ENCODE peak calls at places on chromosomes 7 and 10, in nine cellular contexts. X is fibroblast of pulmonary artery, Q is left lung, J is HFF-Myc, R is kidney epithelial cell, Y is right lobe of liver, P is PC-9, D is astrocyte of the spinal cord, Z is cardiac muscle cell. E is an unnamed sample.

GRCh38 chr10:132103116-132103910 is 37.6 kb downstream of the JAKMIP3 start:
- DNase-seq in X (no peak), Q (no peak), J (no peak), R (no peak), Y (no peak), P (no peak), D (no peak), Z (no peak), E (no peak)

GRCh38 chr7:121379930-121380329 is 16.2 kb downstream of the FAM3C start:
- DNase-seq in X (no peak), Q (no peak), J (no peak), R (no peak), Y (no peak), P (no peak), D (no peak), Z (no peak), E (no peak)

GRCh38 chr7:137969828-137970227 is 32.1 kb downstream of the CREB3L2 start:
- DNase-seq in X (no peak), Q (no peak), J (no peak), R (no peak), Y (no peak), P (no peak), D (no peak), Z (no peak), E (peak)

GRCh38 chr10:46555366-46555712 is 1.1 kb downstream of the GPRIN2 start:
- DNase-seq in X (no peak), Q (no peak), J (no peak), R (no peak), Y (no peak), P (peak), D (no peak), Z (no peak), E (no peak)

GRCh38 chr7:64603271-64603670 is 40.4 kb upstream of the ZNF680 start:
- DNase-seq in X (no peak), Q (no peak), J (no peak), R (no peak), Y (no peak), P (no peak), D (no peak), Z (no peak), E (no peak)

GRCh38 chr10:13597909-13598308 is 11.1 kb downstream of the PRPF18 start:
- DNase-seq in X (no peak), Q (no peak), J (no peak), R (no peak), Y (no peak), P (no peak), D (no peak), Z (no peak), E (no peak)

GRCh38 chr10:23976285-23976684 is 232.7 kb upstream of the KIAA1217 start:
- DNase-seq in X (no peak), Q (no peak), J (no peak), R (no peak), Y (no peak), P (no peak), D (no peak), Z (no peak), E (no peak)

GRCh38 chr7:1530946-1531262 is 402 bp downstream of the MAFK start:
- DNase-seq in X (no peak), Q (no peak), J (no peak), R (no peak), Y (no peak), P (no peak), D (no peak), Z (no peak), E (no peak)

GRCh38 chr10:11173062-11173461 is 155.4 kb downstream of the CELF2 start:
- DNase-seq in X (no peak), Q (no peak), J (no peak), R (no peak), Y (no peak), P (no peak), D (no peak), Z (no peak), E (no peak)

GRCh38 chr10:2791774-2792443 is 275.4 kb upstream of the PFKP start:
- DNase-seq in X (no peak), Q (no peak), J (no peak), R (no peak), Y (no peak), P (no peak), D (no peak), Z (no peak), E (no peak)

GRCh38 chr10:105352827-105353226 is 711.7 kb downstream of the SORCS3 start:
- DNase-seq in X (no peak), Q (no peak), J (no peak), R (no peak), Y (no peak), P (no peak), D (no peak), Z (no peak), E (no peak)
- TF ChIP-seq CTCF in X (no peak), Q (no peak), J (no peak), R (no peak), Y (no peak), P (no peak), D (no peak), Z (no peak), E (no peak)

GRCh38 chr7:98291717-98292116 is 10.2 kb downstream of the BRI3 start:
- DNase-seq in X (no peak), Q (no peak), J (no peak), R (no peak), Y (no peak), P (no peak), D (no peak), Z (no peak), E (no peak)
- TF ChIP-seq CTCF in X (peak), Q (no peak), J (no peak), R (peak), Y (no peak), P (no peak), D (peak), Z (peak), E (peak)

GRCh38 chr10:71231196-71231595 is 18.8 kb downstream of the UNC5B start:
- DNase-seq in X (no peak), Q (no peak), J (no peak), R (no peak), Y (no peak), P (no peak), D (no peak), Z (no peak), E (no peak)
- TF ChIP-seq CTCF in X (no peak), Q (no peak), J (no peak), R (no peak), Y (no peak), P (no peak), D (no peak), Z (no peak), E (no peak)

GRCh38 chr7:21702303-21702702 is 159.5 kb downstream of the DNAH11 start:
- DNase-seq in X (no peak), Q (no peak), J (no peak), R (no peak), Y (no peak), P (no peak), D (no peak), Z (no peak), E (no peak)

GRCh38 chr7:21704362-21704761 is 161.5 kb downstream of the DNAH11 start:
- DNase-seq in X (no peak), Q (no peak), J (no peak), R (no peak), Y (no peak), P (no peak), D (no peak), Z (no peak), E (no peak)
- TF ChIP-seq CTCF in X (no peak), Q (no peak), J (no peak), R (no peak), Y (no peak), P (no peak), D (no peak), Z (no peak), E (no peak)

DNA sequence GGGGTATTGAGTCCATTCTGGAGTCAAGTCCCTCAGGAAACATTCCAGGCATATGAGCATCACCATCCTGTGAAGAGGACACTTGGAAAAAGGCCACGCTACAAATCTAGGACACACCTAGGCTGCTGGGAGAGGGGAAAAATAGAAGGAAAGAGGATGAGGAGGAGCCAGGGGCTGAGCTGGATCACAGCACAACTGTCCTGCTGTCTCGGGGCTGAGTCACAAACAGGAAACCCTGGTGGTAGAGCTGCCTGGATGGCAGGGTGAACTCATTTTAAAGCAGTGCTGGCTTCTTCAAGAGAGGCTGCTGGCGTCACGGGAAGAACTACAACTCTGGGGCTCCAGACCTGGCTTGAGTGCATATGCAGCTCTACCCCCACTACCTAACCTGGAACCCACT is 151.5 kb downstream of the RNF216 start:
- DNase-seq in X (peak), Q (no peak), J (peak), R (no peak), Y (no peak), P (peak), D (peak), Z (no peak), E (peak)
- TF ChIP-seq CTCF in X (no peak), Q (no peak), J (no peak), R (no peak), Y (no peak), P (no peak), D (no peak), Z (no peak), E (peak)

GRCh38 chr10:97037365-97038361 is 148.1 kb downstream of the SLIT1 start:
- DNase-seq in X (peak), Q (peak), J (no peak), R (no peak), Y (peak), P (peak), D (peak), Z (peak), E (peak)
- TF ChIP-seq CTCF in X (peak), Q (peak), J (peak), R (peak), Y (peak), P (peak), D (peak), Z (peak), E (peak)

GRCh38 chr10:120217736-120218135 is 239.3 kb upstream of the PLPP4 start:
- DNase-seq in X (no peak), Q (no peak), J (no peak), R (no peak), Y (no peak), P (no peak), D (no peak), Z (no peak), E (no peak)

GRCh38 chr10:120221873-120222485 is 235.0 kb upstream of the PLPP4 start:
- DNase-seq in X (peak), Q (no peak), J (peak), R (peak), Y (no peak), P (peak), D (peak), Z (no peak), E (peak)
- TF ChIP-seq CTCF in X (peak), Q (peak), J (peak), R (peak), Y (peak), P (peak), D (peak), Z (peak), E (peak)

GRCh38 chr7:119482209-119482608 is 790.8 kb upstream of the KCND2 start:
- DNase-seq in X (peak), Q (no peak), J (no peak), R (no peak), Y (peak), P (peak), D (peak), Z (peak), E (peak)
- TF ChIP-seq CTCF in X (peak), Q (no peak), J (no peak), R (peak), Y (peak), P (peak), D (peak), Z (peak), E (peak)

GRCh38 chr10:112872728-112873127 is 77.3 kb upstream of the TCF7L2 start:
- DNase-seq in X (no peak), Q (no peak), J (no peak), R (no peak), Y (no peak), P (no peak), D (no peak), Z (no peak), E (no peak)
- TF ChIP-seq CTCF in X (peak), Q (no peak), J (peak), R (peak), Y (peak), P (peak), D (peak), Z (peak), E (peak)

DNA sequence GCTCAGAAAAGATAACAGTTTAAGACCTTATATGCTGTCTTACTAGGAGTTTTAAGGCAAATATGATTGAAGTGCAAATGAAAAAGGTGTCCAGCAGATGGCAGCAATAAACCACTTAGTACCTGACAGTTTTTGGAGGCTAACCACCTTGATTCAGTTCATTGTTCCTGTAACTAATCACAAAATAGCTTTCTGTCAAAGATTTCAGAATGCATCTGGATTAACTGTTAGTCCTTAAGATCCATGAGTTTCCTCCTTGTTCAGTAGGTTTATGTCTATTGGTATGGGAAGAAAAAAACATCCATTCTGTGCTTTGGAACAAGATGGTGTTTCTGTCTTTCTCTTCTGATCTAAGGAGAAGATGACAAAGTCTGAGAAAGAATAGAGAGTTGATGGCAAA is 46.6 kb downstream of the CCSER2 start:
- DNase-seq in X (peak), Q (no peak), J (peak), R (no peak), Y (no peak), P (peak), D (peak), Z (peak), E (peak)
- TF ChIP-seq CTCF in X (peak), Q (peak), J (peak), R (peak), Y (peak), P (peak), D (peak), Z (peak), E (peak)

E was measured in fibroblast of villous mesenchyme.